ENCODE peak calls at places on chromosomes 13 and 19, in ten cellular contexts. E is epithelial cell of esophagus; P is AG09319; A is mammary epithelial cell; C is CD4-positive, alpha-beta T cell; H is heart left ventricle; X is neural progenitor cell; U is body of pancreas; Q is left lung; N is HFFc6. T is an unnamed sample.

GRCh38 chr19:19740755-19741154 is 7.8 kb upstream of the ZNF14 start:
- DNase-seq in X (no peak), E (no peak), Q (peak), H (no peak), P (no peak), C (no peak), U (no peak), N (no peak), A (no peak), T (no peak)

GRCh38 chr19:6718741-6719539 is 1.5 kb downstream of the C3 start:
- DNase-seq in H (peak), N (no peak), X (peak), A (peak), P (no peak), Q (peak), C (no peak), U (no peak), E (no peak), T (no peak)

GRCh38 chr13:44309771-44310767 is 63.6 kb upstream of the SERP2 start:
- DNase-seq in Q (no peak), H (peak), U (peak), A (no peak), P (no peak), N (no peak), C (no peak), E (peak), X (no peak), T (no peak)

GRCh38 chr19:15091918-15092753 is 10.1 kb downstream of the OR1I1 start:
- DNase-seq in X (peak), U (peak), N (peak), P (peak), E (peak), H (no peak), C (peak), Q (no peak), A (peak), T (no peak)

GRCh38 chr13:34913040-34913439 is 29.0 kb upstream of the NBEA start:
- DNase-seq in N (peak), C (no peak), P (no peak), H (no peak), U (no peak), E (peak), Q (no peak), X (peak), A (no peak), T (no peak)

GRCh38 chr13:25378528-25378927 is 6.8 kb downstream of the ATP8A2 start:
- DNase-seq in H (no peak), A (no peak), N (no peak), X (no peak), U (no peak), Q (no peak), E (no peak), P (no peak), C (no peak), T (no peak)

GRCh38 chr13:36533806-36534205 is 101.5 kb downstream of the CCNA1 start:
- DNase-seq in N (no peak), X (no peak), U (no peak), E (peak), P (no peak), Q (no peak), A (peak), H (no peak), C (no peak), T (no peak)

GRCh38 chr19:41646589-41647204 is 19.8 kb upstream of the CEACAM4 start:
- DNase-seq in A (no peak), Q (peak), U (peak), C (peak), P (no peak), H (no peak), N (no peak), E (no peak), X (no peak), T (no peak)

GRCh38 chr13:77563110-77563509 is 27.6 kb downstream of the SCEL start:
- DNase-seq in P (no peak), H (no peak), U (no peak), C (no peak), N (no peak), A (no peak), E (peak), X (no peak), Q (no peak), T (no peak)

GRCh38 chr13:60282708-60283107 is 114.3 kb upstream of the TDRD3 start:
- DNase-seq in E (no peak), Q (no peak), P (no peak), C (no peak), H (no peak), U (no peak), A (no peak), N (no peak), X (no peak), T (no peak)

GRCh38 chr19:13149628-13150186 is 468 bp downstream of the STX10 start:
- DNase-seq in E (peak), N (peak), A (peak), C (peak), U (peak), P (no peak), Q (peak), X (peak), H (peak), T (no peak)

GRCh38 chr19:6587093-6587820 is 3.7 kb downstream of the CD70 start:
- DNase-seq in C (no peak), X (peak), P (no peak), A (peak), Q (no peak), H (no peak), E (no peak), N (no peak), U (no peak), T (no peak)

GRCh38 chr19:17522988-17523872 is 11.8 kb downstream of the PGLS start:
- DNase-seq in U (peak), P (no peak), E (no peak), X (no peak), N (no peak), H (peak), A (no peak), C (peak), Q (peak), T (no peak)

GRCh38 chr19:50658438-50659317 is 9.4 kb downstream of the C19orf81 start:
- DNase-seq in U (peak), P (no peak), H (peak), N (no peak), X (peak), E (peak), A (peak), C (peak), Q (peak), T (no peak)

GRCh38 chr19:15911599-15912237 is 13.8 kb upstream of the CYP4F2 start:
- DNase-seq in A (no peak), C (no peak), H (no peak), N (no peak), E (no peak), U (peak), P (no peak), X (no peak), Q (peak), T (no peak)

GRCh38 chr19:7757358-7757757 is 5.7 kb upstream of the CLEC4M start:
- DNase-seq in P (no peak), C (no peak), N (no peak), H (no peak), A (no peak), X (no peak), E (no peak), U (no peak), Q (no peak), T (no peak)

GRCh38 chr13:77584111-77584510 is 48.6 kb downstream of the SCEL start:
- DNase-seq in C (no peak), H (no peak), P (no peak), Q (no peak), E (peak), X (no peak), U (no peak), A (peak), N (no peak), T (no peak)

GRCh38 chr19:33750587-33751385 is 45.9 kb upstream of the KCTD15 start:
- DNase-seq in C (no peak), P (no peak), A (no peak), U (no peak), Q (no peak), X (no peak), N (no peak), H (no peak), E (no peak), T (no peak)

GRCh38 chr13:60062502-60062901 is 101.2 kb downstream of the DIAPH3 start:
- DNase-seq in A (no peak), X (no peak), C (no peak), H (no peak), E (no peak), N (no peak), P (no peak), Q (no peak), U (no peak), T (no peak)

GRCh38 chr13:71714802-71715375 is 152.1 kb downstream of the DACH1 start:
- DNase-seq in N (no peak), Q (no peak), P (no peak), X (no peak), U (no peak), E (no peak), C (no peak), H (no peak), A (no peak), T (no peak)

GRCh38 chr19:15300533-15301194 is 31.7 kb downstream of the BRD4 start:
- DNase-seq in H (no peak), E (peak), P (peak), N (peak), C (no peak), U (no peak), Q (no peak), X (no peak), A (no peak), T (no peak)

GRCh38 chr19:56147307-56147706 is 6.2 kb downstream of the ZNF444 start:
- DNase-seq in H (no peak), X (no peak), P (no peak), N (no peak), A (no peak), C (no peak), U (peak), E (no peak), Q (no peak), T (no peak)

GRCh38 chr19:40750035-40750284 is 317 bp downstream of the ACTMAP start:
- DNase-seq in Q (no peak), N (no peak), P (no peak), X (no peak), H (no peak), C (no peak), E (no peak), A (peak), U (no peak), T (no peak)

GRCh38 chr19:7258042-7258839 is 36.0 kb downstream of the INSR start:
- DNase-seq in N (no peak), X (no peak), A (no peak), P (no peak), U (peak), C (no peak), E (no peak), Q (no peak), H (no peak), T (no peak)

GRCh38 chr13:76481738-76482137 is 404.5 kb downstream of the KCTD12 start:
- DNase-seq in N (no peak), P (no peak), E (peak), A (peak), Q (no peak), C (no peak), U (no peak), X (no peak), H (no peak), T (no peak)

GRCh38 chr13:75702476-75702875 is 66.3 kb downstream of the LMO7 start:
- DNase-seq in C (no peak), A (no peak), P (no peak), U (no peak), N (no peak), E (no peak), X (no peak), H (no peak), Q (no peak), T (no peak)

GRCh38 chr13:103335226-103335625 is 269.0 kb upstream of the SLC10A2 start:
- DNase-seq in X (no peak), P (no peak), U (no peak), N (no peak), Q (no peak), E (no peak), A (no peak), H (no peak), C (no peak), T (no peak)

GRCh38 chr19:14476663-14477401 is 1.7 kb upstream of the PTGER1 start:
- DNase-seq in P (no peak), H (no peak), X (no peak), N (peak), A (peak), Q (peak), E (peak), U (no peak), C (no peak), T (no peak)

GRCh38 chr13:25630327-25630726 is 258.6 kb downstream of the ATP8A2 start:
- DNase-seq in E (no peak), C (no peak), H (no peak), U (no peak), P (no peak), A (no peak), N (no peak), Q (no peak), X (peak), T (no peak)

GRCh38 chr13:94656766-94657165 is 55.1 kb downstream of the GPR180 start:
- DNase-seq in X (no peak), E (peak), C (no peak), A (peak), N (peak), U (no peak), H (no peak), P (peak), Q (no peak), T (no peak)

GRCh38 chr19:28291874-28292273 is 921.1 kb downstream of the UQCRFS1 start:
- DNase-seq in X (no peak), P (no peak), U (no peak), A (no peak), H (no peak), Q (no peak), N (no peak), C (no peak), E (no peak), T (no peak)

DNA sequence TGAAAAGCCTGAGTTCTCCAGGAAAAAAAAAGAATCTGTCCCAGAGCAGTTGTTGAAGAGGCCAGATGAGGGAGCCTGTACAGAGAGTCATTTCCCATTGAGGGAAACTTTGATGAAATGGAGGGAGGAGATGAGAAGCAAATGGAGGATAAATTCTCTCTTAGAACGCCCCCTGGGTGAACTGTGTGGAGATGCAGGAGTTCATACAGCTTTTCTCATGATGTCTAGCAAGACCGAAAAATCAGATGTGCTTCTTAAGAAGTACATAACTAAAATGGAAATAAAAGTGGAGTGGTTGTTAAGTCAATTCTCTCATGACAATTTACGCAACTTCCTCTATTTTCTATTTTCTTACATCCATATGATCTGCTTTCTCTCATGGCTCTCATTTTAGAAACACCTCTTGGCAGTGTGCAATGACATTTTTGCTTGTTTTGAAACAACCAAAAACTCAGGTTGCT is 1263.1 kb downstream of the PCDH9 start:
- DNase-seq in Q (no peak), E (peak), P (no peak), A (peak), X (peak), N (peak), C (no peak), H (no peak), U (no peak), T (no peak)
- TF ChIP-seq CTCF in Q (no peak), E (peak), P (peak), A (peak), X (peak), N (peak), C (no peak), H (no peak), U (no peak), T (no peak)

DNA sequence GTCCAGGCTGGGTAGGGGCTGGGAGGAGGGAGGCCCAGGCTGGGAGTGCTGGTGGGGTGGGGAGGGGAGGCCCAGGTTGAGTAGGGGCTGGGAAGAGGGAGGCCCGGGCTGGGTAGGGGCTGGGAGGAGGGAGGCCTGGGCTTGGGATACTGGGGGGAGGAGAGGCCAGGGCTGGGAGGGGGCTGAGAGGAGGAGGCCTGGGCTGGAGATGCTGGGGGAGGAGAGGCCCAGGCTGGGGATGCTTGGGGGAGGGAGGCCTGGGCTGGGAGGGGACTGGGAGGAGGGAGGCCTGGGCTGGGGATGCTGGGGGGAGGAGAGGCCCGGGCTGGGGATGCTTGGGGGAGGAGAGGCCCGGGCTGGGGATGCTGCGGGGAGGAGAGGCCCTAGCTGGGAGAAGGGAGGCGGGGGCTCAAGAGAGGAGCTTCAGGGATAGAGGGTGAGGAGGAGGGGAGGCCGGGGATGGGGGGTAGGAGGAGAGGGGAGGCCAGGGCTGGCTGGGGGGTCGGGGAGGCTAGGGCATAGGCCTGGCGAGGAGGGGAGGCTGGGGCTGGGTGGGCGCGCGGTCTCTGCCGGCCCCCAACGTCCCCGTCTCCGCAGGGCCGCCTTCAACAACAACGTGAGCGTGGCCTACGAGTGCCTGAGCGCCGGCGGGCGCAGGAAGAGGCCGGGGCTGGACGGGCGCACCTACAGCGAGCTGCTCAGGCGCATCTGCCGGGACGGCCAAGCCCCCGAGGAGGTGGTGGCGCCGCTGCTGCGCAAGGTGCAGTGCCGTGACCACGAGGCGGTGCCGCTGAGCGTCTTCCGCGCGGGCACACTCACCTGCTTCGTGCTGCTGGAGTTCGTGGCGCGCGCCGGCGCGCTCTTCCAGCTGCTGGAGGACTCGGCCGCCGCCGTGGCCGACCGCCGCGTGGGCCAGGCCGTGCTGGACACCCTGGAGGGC is 11.3 kb downstream of the TPGS1 start:
- DNase-seq in X (peak), Q (no peak), U (no peak), E (peak), A (no peak), N (no peak), P (no peak), C (peak), H (no peak), T (no peak)
- TF ChIP-seq CTCF in X (peak), Q (no peak), U (no peak), E (peak), A (no peak), N (no peak), P (no peak), C (peak), H (no peak), T (no peak)

GRCh38 chr13:39602277-39602613 is 748 bp downstream of the LHFPL6 start:
- DNase-seq in P (no peak), U (no peak), E (no peak), A (no peak), Q (no peak), C (no peak), N (peak), X (no peak), H (no peak), T (no peak)
- TF ChIP-seq CTCF in P (no peak), U (no peak), E (no peak), A (no peak), Q (no peak), C (no peak), N (no peak), X (no peak), H (no peak), T (no peak)

GRCh38 chr13:110257408-110257807 is 49.5 kb downstream of the COL4A1 start:
- DNase-seq in H (no peak), N (no peak), E (no peak), C (no peak), A (no peak), Q (no peak), U (no peak), X (no peak), P (no peak), T (no peak)

GRCh38 chr13:110258876-110259631 is 47.9 kb downstream of the COL4A1 start:
- DNase-seq in X (no peak), E (peak), H (no peak), P (no peak), A (peak), Q (no peak), N (peak), C (no peak), U (no peak), T (no peak)

GRCh38 chr13:110261166-110262081 is 45.5 kb downstream of the COL4A1 start:
- DNase-seq in Q (no peak), E (peak), P (no peak), C (no peak), A (peak), U (no peak), H (no peak), X (peak), N (no peak), T (no peak)

GRCh38 chr13:110262082-110262436 is 44.9 kb downstream of the COL4A1 start:
- DNase-seq in C (no peak), Q (no peak), H (no peak), U (no peak), A (no peak), X (no peak), P (no peak), N (no peak), E (no peak), T (no peak)

GRCh38 chr13:110259651-110260050 is 47.3 kb downstream of the COL4A1 start:
- DNase-seq in X (no peak), Q (no peak), N (no peak), C (no peak), P (no peak), H (no peak), A (no peak), U (no peak), E (no peak), T (no peak)
- TF ChIP-seq CTCF in X (no peak), Q (no peak), N (no peak), C (no peak), P (no peak), H (no peak), A (no peak), U (no peak), E (no peak), T (no peak)

GRCh38 chr13:19861762-19862161 is 1.7 kb downstream of the ZMYM5 start:
- DNase-seq in A (no peak), P (no peak), H (no peak), C (no peak), X (no peak), U (no peak), E (no peak), N (no peak), Q (no peak), T (no peak)

GRCh38 chr13:19864339-19865309 is 1.2 kb upstream of the ZMYM5 start:
- DNase-seq in A (peak), N (peak), E (peak), C (peak), H (peak), X (peak), U (peak), Q (peak), P (no peak), T (peak)

GRCh38 chr13:19862511-19863313 is 737 bp downstream of the ZMYM5 start:
- DNase-seq in X (peak), H (no peak), C (peak), N (peak), E (peak), A (peak), Q (no peak), P (no peak), U (peak), T (no peak)

GRCh38 chr13:19864018-19864338 is 529 bp upstream of the ZMYM5 start:
- DNase-seq in E (no peak), X (no peak), A (no peak), N (peak), U (peak), C (peak), H (peak), P (peak), Q (no peak), T (no peak)

GRCh38 chr13:19863323-19864017 is at the start of gene ZMYM5:
- DNase-seq in N (peak), A (peak), E (peak), Q (peak), X (peak), H (peak), P (peak), U (peak), C (peak), T (peak)
- TF ChIP-seq CTCF in N (no peak), A (no peak), E (no peak), Q (peak), X (no peak), H (no peak), P (no peak), U (no peak), C (no peak), T (no peak)

GRCh38 chr19:53520547-53521372 is 17.2 kb upstream of the ZNF331 start:
- DNase-seq in N (peak), A (peak), P (peak), H (peak), U (peak), C (peak), X (peak), E (peak), Q (peak), T (peak)
- TF ChIP-seq CTCF in N (no peak), A (no peak), P (no peak), H (no peak), U (no peak), C (no peak), X (no peak), E (no peak), Q (no peak), T (no peak)

DNA sequence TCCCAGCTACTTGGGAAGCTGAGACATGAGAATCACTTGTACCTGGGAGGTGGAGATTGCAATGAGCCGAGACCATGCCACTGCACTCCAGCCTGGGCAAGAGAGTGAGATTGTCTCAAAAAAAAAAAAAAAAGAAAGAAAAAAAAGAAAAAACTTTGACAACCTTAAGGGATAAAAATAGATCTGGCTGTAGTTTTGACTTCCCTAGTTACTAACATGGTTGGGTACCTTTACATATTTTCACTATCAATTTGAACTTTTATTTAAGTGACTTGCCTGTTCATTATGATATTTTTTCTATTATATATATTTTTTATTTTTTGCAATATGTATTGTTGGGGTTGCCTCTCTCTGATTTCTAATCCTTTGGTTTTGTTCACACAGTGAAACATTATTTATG is 8.4 kb upstream of the ZNF235 start:
- DNase-seq in X (no peak), C (no peak), N (no peak), Q (no peak), P (no peak), A (no peak), U (no peak), H (no peak), E (no peak), T (no peak)
- TF ChIP-seq CTCF in X (no peak), C (no peak), N (no peak), Q (no peak), P (no peak), A (no peak), U (no peak), H (no peak), E (no peak), T (no peak)